ENCODE peak calls at places on chromosomes 3 and 15, in four cellular contexts. Z is psoas muscle, W is sigmoid colon, V is BJ. B is an unnamed sample.

GRCh38 chr3:120350431-120350941 is 1.3 kb upstream of the LRRC58 start:
- DNase-seq in Z (no peak), W (peak; percentile 67), V (no peak), B (peak; percentile 66)

GRCh38 chr15:43509923-43510229 is 7.5 kb upstream of the MAP1A start:
- DNase-seq in Z (no peak), W (no peak), V (no peak), B (no peak)

GRCh38 chr3:138467905-138468304 is 33.5 kb downstream of the ESYT3 start:
- DNase-seq in Z (no peak), W (no peak), V (no peak), B (no peak)

GRCh38 chr15:100241572-100242479 is 99.9 kb downstream of the ADAMTS17 start:
- DNase-seq in Z (peak; percentile 41), W (no peak), V (no peak), B (peak; percentile 85)

GRCh38 chr3:123084192-123084591 is 17.4 kb downstream of the PDIA5 start:
- DNase-seq in Z (no peak), W (no peak), V (no peak), B (no peak)

GRCh38 chr3:38566215-38566528 is 70.0 kb downstream of the EXOG start:
- DNase-seq in Z (no peak), W (peak; percentile 54), V (no peak), B (no peak)

GRCh38 chr3:38829404-38829803 is 13.4 kb upstream of the SCN10A start:
- DNase-seq in Z (peak; percentile 23), W (no peak), V (peak; percentile 41), B (peak; percentile 20)

GRCh38 chr3:123446610-123447109 is 2.2 kb downstream of the ADCY5 start:
- DNase-seq in Z (no peak), W (no peak), V (no peak), B (no peak)

GRCh38 chr3:169479314-169479939 is 184.1 kb downstream of the MECOM start:
- DNase-seq in Z (no peak), W (no peak), V (no peak), B (no peak)

GRCh38 chr15:42059661-42060476 is 34.5 kb downstream of the PLA2G4D start:
- DNase-seq in Z (peak; percentile 49), W (no peak), V (no peak), B (no peak)

GRCh38 chr15:36844453-36845094 is 255.8 kb downstream of the MEIS2 start:
- DNase-seq in Z (no peak), W (peak; percentile 61), V (no peak), B (no peak)

GRCh38 chr3:24596626-24597025 is 102.0 kb upstream of the THRB start:
- DNase-seq in Z (no peak), W (no peak), V (no peak), B (no peak)

GRCh38 chr15:25709437-25710159 is 153.5 kb downstream of the ATP10A start:
- DNase-seq in Z (no peak), W (peak; percentile 56), V (no peak), B (no peak)

GRCh38 chr3:157447026-157447694 is 10.5 kb downstream of the PTX3 start:
- DNase-seq in Z (no peak), W (no peak), V (no peak), B (no peak)

GRCh38 chr3:116051586-116051985 is 393.7 kb downstream of the LSAMP start:
- DNase-seq in Z (no peak), W (no peak), V (no peak), B (no peak)

GRCh38 chr3:42032693-42033349 is 58.3 kb upstream of the TRAK1 start:
- DNase-seq in Z (peak; percentile 85), W (peak; percentile 93), V (peak; percentile 98), B (peak; percentile 79)

GRCh38 chr3:141485578-141486415 is 1.0 kb upstream of the RASA2 start:
- DNase-seq in Z (no peak), W (no peak), V (peak; percentile 47), B (peak; percentile 94)

GRCh38 chr3:182979719-182980191 is 583 bp downstream of the DCUN1D1 start:
- DNase-seq in Z (no peak), W (peak; percentile 68), V (no peak), B (no peak)

GRCh38 chr3:157906627-157907026 is 199.6 kb downstream of the SHOX2 start:
- DNase-seq in Z (no peak), W (no peak), V (no peak), B (no peak)

GRCh38 chr15:90031231-90031791 is 30.2 kb downstream of the ZNF710 start:
- DNase-seq in Z (no peak), W (peak; percentile 48), V (no peak), B (no peak)

GRCh38 chr3:167095976-167096375 is 284.1 kb downstream of the ZBBX start:
- DNase-seq in Z (no peak), W (no peak), V (no peak), B (no peak)

GRCh38 chr3:4904801-4905695 is 74.2 kb upstream of the BHLHE40 start:
- DNase-seq in Z (no peak), W (no peak), V (no peak), B (no peak)

GRCh38 chr3:123310741-123311140 is 109.0 kb downstream of the SEC22A start:
- DNase-seq in Z (no peak), W (no peak), V (no peak), B (no peak)

GRCh38 chr3:196138927-196139680 is 57.2 kb upstream of the TFRC start:
- DNase-seq in Z (no peak), W (no peak), V (peak; percentile 4), B (no peak)

GRCh38 chr3:184769771-184770170 is 42.2 kb upstream of the VPS8 start:
- DNase-seq in Z (no peak), W (no peak), V (no peak), B (no peak)

GRCh38 chr3:160381470-160381869 is 17.6 kb downstream of the IFT80 start:
- DNase-seq in Z (no peak), W (no peak), V (no peak), B (no peak)

GRCh38 chr3:161212892-161213291 is 8.2 kb upstream of the NMD3 start:
- DNase-seq in Z (no peak), W (no peak), V (no peak), B (no peak)

GRCh38 chr15:39083213-39083612 is 497.7 kb upstream of the THBS1 start:
- DNase-seq in Z (no peak), W (no peak), V (no peak), B (no peak)

GRCh38 chr3:52046914-52047239 is 9.5 kb downstream of the DUSP7 start:
- DNase-seq in Z (no peak), W (no peak), V (no peak), B (no peak)

GRCh38 chr3:52043750-52044149 is 12.6 kb downstream of the DUSP7 start:
- DNase-seq in Z (no peak), W (no peak), V (no peak), B (no peak)

GRCh38 chr3:52044869-52045616 is 11.3 kb downstream of the DUSP7 start:
- DNase-seq in Z (no peak), W (no peak), V (no peak), B (no peak)

GRCh38 chr3:52047295-52047960 is 8.9 kb downstream of the DUSP7 start:
- DNase-seq in Z (no peak), W (no peak), V (no peak), B (no peak)

GRCh38 chr3:52046186-52046913 is 10.0 kb downstream of the DUSP7 start:
- DNase-seq in Z (peak; percentile 56), W (no peak), V (peak; percentile 95), B (peak; percentile 57)
- H3K4me3 ChIP-seq in Z (no peak overlapping the region), W (no peak overlapping the region), V (no peak overlapping the region), B (peak overlapping the region; percentile 26)

GRCh38 chr3:168472811-168473210 is 377.1 kb upstream of the GOLIM4 start:
- DNase-seq in Z (no peak), W (no peak), V (no peak), B (no peak)

GRCh38 chr3:168461793-168462192 is 366.1 kb upstream of the GOLIM4 start:
- DNase-seq in Z (no peak), W (no peak), V (no peak), B (no peak)

DNA sequence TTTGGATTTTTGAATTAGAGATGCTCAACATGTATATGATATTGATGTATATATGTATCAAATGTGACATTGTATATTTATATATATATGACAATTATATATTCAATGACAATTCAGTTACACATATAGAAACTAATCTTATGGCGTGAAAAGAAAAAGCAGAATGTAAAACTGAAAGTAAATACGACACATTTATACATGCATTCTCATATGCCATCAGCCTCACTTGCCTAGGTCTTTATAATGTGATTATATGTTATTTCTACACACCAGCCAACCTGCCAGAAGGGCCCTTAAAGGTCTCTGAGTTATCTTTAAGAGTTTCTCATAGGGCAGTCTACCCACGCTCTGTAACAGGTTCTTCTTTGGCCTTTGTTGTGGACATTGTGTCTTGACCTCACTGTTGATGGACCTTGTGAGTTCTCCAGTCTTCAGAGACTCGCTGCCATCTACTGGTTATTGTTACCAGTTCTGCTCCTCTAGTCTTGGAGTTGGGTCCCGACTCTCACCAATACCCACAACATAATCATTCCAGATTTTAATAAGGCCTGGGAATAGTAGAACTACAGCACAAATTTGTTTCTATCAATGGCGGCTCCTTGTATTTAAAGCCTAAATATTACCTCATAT is 371.5 kb upstream of the GOLIM4 start:
- DNase-seq in Z (no peak), W (no peak), V (peak; percentile 4), B (no peak)
- TF ChIP-seq CTCF in Z (peak; percentile 18), W (no peak), V (peak; percentile 46), B (peak; percentile 51)

GRCh38 chr3:152656207-152657001 is 178.5 kb upstream of the P2RY1 start:
- DNase-seq in Z (no peak), W (no peak), V (no peak), B (no peak)

GRCh38 chr3:152658977-152659376 is 176.0 kb upstream of the P2RY1 start:
- DNase-seq in Z (no peak), W (no peak), V (no peak), B (no peak)

GRCh38 chr3:152662157-152662556 is 172.8 kb upstream of the P2RY1 start:
- DNase-seq in Z (no peak), W (no peak), V (no peak), B (no peak)

DNA sequence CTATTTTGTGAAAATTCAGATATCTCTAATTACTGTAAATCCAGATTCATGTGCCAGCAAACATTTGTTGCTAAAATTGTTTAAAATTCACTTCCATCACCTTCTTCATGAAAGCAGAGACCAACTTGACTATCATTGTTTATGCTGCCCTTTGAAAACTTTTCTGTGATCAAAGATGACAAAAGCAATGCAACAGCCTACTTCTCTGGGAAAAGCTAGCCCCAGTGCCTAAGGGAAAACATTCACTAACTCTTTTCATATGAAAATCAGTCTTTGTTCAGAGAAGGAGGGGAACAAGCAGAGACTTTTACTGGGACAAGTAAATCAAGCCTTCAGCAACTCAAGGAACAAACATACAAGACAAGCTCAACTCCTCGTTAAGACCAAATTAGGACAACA is 177.9 kb upstream of the P2RY1 start:
- DNase-seq in Z (no peak), W (no peak), V (no peak), B (no peak)
- H3K4me3 ChIP-seq in Z (no peak overlapping the region), W (no peak overlapping the region), V (no peak overlapping the region), B (no peak overlapping the region)

GRCh38 chr3:127177226-127177625 is 15.7 kb upstream of the PRR23E start:
- DNase-seq in Z (no peak), W (no peak), V (no peak), B (no peak)
- TF ChIP-seq CTCF in Z (peak; percentile 47), W (no peak), V (no peak), B (peak; percentile 48)

B was measured in epithelial cell of proximal tubule.